ENCODE peak calls at places on chromosome X, in eight cellular contexts. Q, J, F, C, U, S, B and K are unnamed samples.

GRCh38 chrX:152575331-152575730 is 62.4 kb upstream of the GABRQ start:
- DNase-seq in Q (peak), C (no peak), S (no peak), J (no peak), F (no peak), U (no peak), B (no peak), K (no peak)

GRCh38 chrX:80550722-80551121 is 130.5 kb downstream of the TENT5D start:
- DNase-seq in S (no peak), C (no peak), J (no peak), F (no peak), B (no peak), U (no peak), Q (peak), K (no peak)

GRCh38 chrX:151754042-151754419 is 19.5 kb downstream of the CNGA2 start:
- DNase-seq in Q (peak), U (no peak), C (no peak), J (no peak), B (peak), F (peak), S (peak), K (no peak)

GRCh38 chrX:47366051-47366722 is 4.2 kb upstream of the ZNF157 start:
- DNase-seq in C (peak), B (peak), S (peak), J (peak), Q (peak), F (peak), U (no peak), K (peak)

GRCh38 chrX:331772-332495 is 13.3 kb upstream of the GTPBP6 start:
- DNase-seq in B (no peak), F (no peak), Q (no peak), J (no peak), U (no peak), S (no peak), C (no peak), K (no peak)

GRCh38 chrX:36087366-36087765 is 167.8 kb downstream of the CFAP47 start:
- DNase-seq in F (no peak), U (no peak), Q (no peak), J (no peak), B (no peak), C (no peak), S (no peak), K (no peak)

GRCh38 chrX:37785569-37785968 is 5.7 kb downstream of the CYBB start:
- DNase-seq in B (peak), U (no peak), Q (no peak), F (no peak), C (no peak), J (no peak), S (no peak), K (no peak)

GRCh38 chrX:29453333-29453732 is 762.0 kb upstream of the MAGEB2 start:
- DNase-seq in B (no peak), S (no peak), J (no peak), C (no peak), U (no peak), Q (no peak), F (no peak), K (no peak)

GRCh38 chrX:5415738-5416137 is 812.9 kb downstream of the NLGN4X start:
- DNase-seq in U (no peak), S (no peak), J (no peak), Q (no peak), F (no peak), B (no peak), C (no peak), K (no peak)

GRCh38 chrX:38652934-38653442 is 91.6 kb downstream of the TSPAN7 start:
- DNase-seq in Q (no peak), U (no peak), F (no peak), J (no peak), S (no peak), C (no peak), B (no peak), K (no peak)

GRCh38 chrX:56802921-56803848 is 74.1 kb downstream of the NBDY start:
- DNase-seq in J (peak), B (peak), F (no peak), S (peak), U (no peak), Q (no peak), C (no peak), K (peak)